ENCODE peak calls at places on chromosomes 2 and 18, in eight cellular contexts. O is fibroblast of pulmonary artery, B is mammary epithelial cell, K is HL-60, G is endodermal cell, W is pancreas, S is uterus, Q is cardiac fibroblast. Z is an unnamed sample.

GRCh38 chr18:77086656-77087390 is 45.8 kb downstream of the MBP start:
- DNase-seq in K (no peak), Q (no peak), W (no peak), G (peak), S (no peak), O (no peak), B (no peak), Z (no peak)

GRCh38 chr2:137050949-137051348 is 285.6 kb downstream of the THSD7B start:
- DNase-seq in K (no peak), O (no peak), W (no peak), B (no peak), S (no peak), G (peak), Q (no peak), Z (no peak)

GRCh38 chr18:39799010-39799409 is 2156.0 kb upstream of the PIK3C3 start:
- DNase-seq in O (peak), B (peak), G (no peak), K (no peak), W (no peak), Q (peak), S (no peak), Z (no peak)

GRCh38 chr2:98806266-98806697 is 75.3 kb upstream of the MGAT4A start:
- DNase-seq in B (peak), G (no peak), W (peak), O (peak), S (no peak), Q (peak), K (no peak), Z (no peak)

GRCh38 chr2:74425523-74425922 is 4.0 kb downstream of the WDR54 start:
- DNase-seq in B (peak), O (no peak), G (no peak), W (no peak), S (no peak), Q (no peak), K (no peak), Z (no peak)

GRCh38 chr2:73920577-73921545 is 5.8 kb upstream of the DGUOK start:
- DNase-seq in S (peak), W (no peak), Q (peak), B (no peak), K (no peak), G (peak), O (no peak), Z (peak)

GRCh38 chr2:205156457-205156856 is 525.8 kb upstream of the NRP2 start:
- DNase-seq in O (no peak), B (no peak), S (no peak), Q (no peak), G (no peak), W (no peak), K (no peak), Z (no peak)

GRCh38 chr2:78431241-78431640 is 594.3 kb upstream of the REG3G start:
- DNase-seq in O (no peak), S (no peak), B (no peak), W (peak), Q (no peak), G (no peak), K (no peak), Z (peak)

GRCh38 chr2:196783431-196784094 is 15.9 kb downstream of the GTF3C3 start:
- DNase-seq in G (peak), B (peak), O (peak), S (no peak), W (no peak), K (no peak), Q (peak), Z (no peak)

GRCh38 chr2:192390401-192390800 is 195.7 kb upstream of the TMEFF2 start:
- DNase-seq in G (no peak), Q (no peak), B (no peak), W (no peak), O (no peak), K (no peak), S (no peak), Z (no peak)

GRCh38 chr18:49751427-49752094 is 61.8 kb downstream of the ACAA2 start:
- DNase-seq in K (no peak), Q (no peak), S (no peak), O (no peak), G (no peak), B (no peak), W (no peak), Z (no peak)

GRCh38 chr2:174759381-174760064 is 4.7 kb downstream of the CHRNA1 start:
- DNase-seq in W (no peak), B (no peak), K (no peak), S (no peak), O (no peak), Q (no peak), G (peak), Z (no peak)

GRCh38 chr2:215826838-215827441 is 186.4 kb downstream of the MREG start:
- DNase-seq in K (no peak), Q (peak), G (no peak), B (no peak), O (peak), S (no peak), W (no peak), Z (no peak)

GRCh38 chr2:99256677-99257076 is 1.2 kb upstream of the LYG2 start:
- DNase-seq in K (no peak), Q (no peak), S (no peak), B (peak), W (no peak), G (no peak), O (no peak), Z (no peak)

GRCh38 chr18:39190508-39190907 is 1624.9 kb upstream of the CELF4 start:
- DNase-seq in O (no peak), W (no peak), S (no peak), Q (no peak), K (no peak), G (no peak), B (no peak), Z (no peak)

GRCh38 chr18:8367217-8367988 is 241.8 kb upstream of the RAB12 start:
- DNase-seq in W (peak), O (peak), G (peak), B (no peak), K (no peak), Q (peak), S (no peak), Z (peak)

GRCh38 chr2:191180712-191181111 is 29.9 kb upstream of the STAT4 start:
- DNase-seq in Q (peak), G (no peak), K (no peak), S (no peak), W (no peak), O (peak), B (peak), Z (no peak)

GRCh38 chr2:26483027-26483326 is 5.1 kb upstream of the OTOF start:
- DNase-seq in G (no peak), B (no peak), W (no peak), Q (no peak), O (no peak), S (no peak), K (no peak), Z (no peak)

GRCh38 chr2:73255007-73255644 is 21.0 kb downstream of the CCT7 start:
- DNase-seq in O (no peak), G (peak), S (no peak), Q (no peak), K (no peak), B (peak), W (no peak), Z (no peak)

GRCh38 chr18:59646228-59646945 is 50.8 kb downstream of the CCBE1 start:
- DNase-seq in Q (no peak), O (no peak), G (peak), K (no peak), B (no peak), W (no peak), S (no peak), Z (no peak)

GRCh38 chr2:227407601-227408089 is 19.9 kb upstream of the SCYGR1 start:
- DNase-seq in G (no peak), O (no peak), W (peak), S (no peak), Q (peak), K (peak), B (peak), Z (no peak)

GRCh38 chr2:95313296-95314265 is 16.4 kb downstream of the KCNIP3 start:
- DNase-seq in W (no peak), Q (no peak), K (no peak), B (peak), G (no peak), O (no peak), S (no peak), Z (no peak)

GRCh38 chr2:95315801-95316411 is 18.8 kb downstream of the KCNIP3 start:
- DNase-seq in Q (peak), S (no peak), O (peak), K (no peak), W (no peak), G (no peak), B (peak), Z (no peak)

GRCh38 chr2:95314964-95315611 is 17.9 kb downstream of the KCNIP3 start:
- DNase-seq in B (peak), W (no peak), O (peak), G (peak), Q (peak), S (no peak), K (no peak), Z (peak)

GRCh38 chr2:95312543-95313205 is 15.5 kb downstream of the KCNIP3 start:
- DNase-seq in O (no peak), B (no peak), K (no peak), S (no peak), Q (no peak), G (no peak), W (no peak), Z (no peak)

DNA sequence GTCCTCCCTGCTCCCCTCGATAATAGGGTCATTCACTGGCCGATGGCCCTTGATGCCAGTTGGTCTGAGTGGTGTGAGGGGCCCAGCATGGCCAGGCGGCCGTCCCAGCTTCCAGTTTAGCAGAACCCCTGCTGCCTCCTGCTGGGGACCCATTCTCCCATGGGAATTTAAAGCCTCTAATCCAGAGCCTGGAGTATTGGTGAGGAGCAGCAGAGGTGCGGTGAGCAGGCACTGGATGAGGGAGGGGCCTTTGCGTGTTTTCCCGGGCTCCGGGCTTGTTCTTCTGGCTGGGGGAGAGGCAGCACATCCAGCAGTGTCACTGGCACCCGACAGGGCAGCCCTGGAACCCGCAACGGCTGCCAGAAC is 17.4 kb downstream of the KCNIP3 start:
- DNase-seq in B (no peak), Q (no peak), O (no peak), K (no peak), G (no peak), W (no peak), S (no peak), Z (no peak)
- TF ChIP-seq CTCF in B (no peak), Q (no peak), O (no peak), K (no peak), G (no peak), W (no peak), S (no peak), Z (no peak)

GRCh38 chr2:38070438-38070837 is 5.5 kb downstream of the CYP1B1 start:
- DNase-seq in O (no peak), S (no peak), W (no peak), Q (no peak), G (no peak), B (no peak), K (no peak), Z (no peak)
- H3K4me3 ChIP-seq in O (no peak), S (no peak), W (no peak), Q (no peak), G (no peak), B (no peak), K (peak), Z (no peak)

GRCh38 chr18:32701288-32701687 is 71.5 kb downstream of the KLHL14 start:
- DNase-seq in O (no peak), S (no peak), W (no peak), G (no peak), K (no peak), Q (no peak), B (no peak), Z (no peak)
- TF ChIP-seq CTCF in O (no peak), S (no peak), W (no peak), G (no peak), K (no peak), Q (no peak), B (no peak), Z (no peak)

DNA sequence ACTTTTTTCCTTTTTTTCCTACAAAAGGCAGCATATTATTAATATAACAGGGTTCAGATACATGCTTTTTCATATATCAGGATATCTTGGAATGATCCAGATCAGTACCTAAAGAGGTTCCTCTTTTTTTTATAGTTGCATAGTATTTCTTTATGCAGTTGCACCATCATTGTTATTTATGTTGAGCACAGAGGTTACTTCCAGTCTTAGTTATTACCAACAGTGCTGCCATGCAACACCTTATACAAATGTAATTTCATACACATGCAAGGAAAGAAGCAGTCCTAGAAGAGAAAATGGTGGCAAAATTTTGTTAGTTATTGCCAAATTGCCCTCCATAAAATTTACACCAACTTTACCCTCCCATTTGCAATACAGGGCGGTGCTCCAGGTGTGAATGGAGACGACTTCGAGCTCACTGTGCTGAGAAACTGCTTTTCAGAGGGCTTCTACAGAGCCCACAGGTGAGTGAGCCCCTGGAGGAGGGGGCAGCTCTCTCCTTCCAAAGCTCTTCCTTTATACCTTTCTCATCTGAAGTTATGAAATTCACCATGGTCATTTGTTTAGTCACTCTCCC is 30.0 kb upstream of the KCMF1 start:
- DNase-seq in K (no peak), W (no peak), Q (no peak), G (no peak), B (no peak), O (no peak), S (no peak), Z (no peak)
- H3K4me3 ChIP-seq in K (no peak), W (no peak), Q (no peak), G (no peak), B (no peak), O (no peak), S (no peak), Z (no peak)

DNA sequence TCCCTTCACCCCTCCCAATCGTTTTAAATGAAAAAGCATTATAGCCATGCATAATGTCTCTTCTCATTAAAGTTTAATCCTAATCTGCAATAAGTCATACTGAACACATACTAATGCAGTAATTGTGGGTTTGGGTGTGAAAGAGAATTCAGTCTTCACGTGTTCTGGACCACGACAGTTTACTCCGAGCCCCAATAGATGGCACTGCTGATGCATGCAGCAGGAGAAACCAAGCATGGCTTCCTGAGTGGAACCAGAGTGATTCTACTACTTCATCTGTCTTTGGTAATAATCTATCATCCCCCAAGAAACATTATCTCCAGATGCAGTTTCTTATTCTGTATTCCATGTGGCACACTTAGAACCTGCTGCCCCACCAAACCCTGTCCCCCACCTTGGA is 47.0 kb upstream of the LAMA1 start:
- DNase-seq in B (no peak), O (peak), S (no peak), G (peak), Q (peak), W (no peak), K (no peak), Z (no peak)
- TF ChIP-seq CTCF in B (no peak), O (peak), S (peak), G (peak), Q (peak), W (no peak), K (peak), Z (peak)

DNA sequence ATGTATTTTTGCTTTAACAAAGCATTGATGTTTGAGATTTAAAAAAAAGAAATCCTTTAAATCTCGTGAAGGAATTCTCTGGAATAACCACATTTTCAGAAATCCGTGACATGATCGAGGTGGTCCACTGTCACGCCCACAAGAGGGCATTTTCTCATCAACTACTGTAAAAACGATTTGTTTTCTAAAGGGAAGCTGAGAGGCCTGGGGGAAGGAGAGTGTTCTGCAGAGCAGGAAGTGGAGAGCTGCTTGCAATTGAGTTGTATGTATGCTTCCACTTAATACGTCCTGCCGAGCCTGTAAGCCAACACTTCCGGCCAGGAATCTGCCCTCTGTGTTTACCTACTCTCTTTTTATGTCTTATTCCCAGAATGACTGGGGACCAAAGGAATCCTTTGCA is 19.4 kb downstream of the KLHL29 start:
- DNase-seq in O (peak), Q (peak), K (peak), S (peak), W (no peak), B (peak), G (peak), Z (peak)
- H3K4me3 ChIP-seq in O (no peak), Q (no peak), K (no peak), S (no peak), W (no peak), B (no peak), G (no peak), Z (peak)

Z was measured in BE2C.